ENCODE peak calls at places on chromosomes 16 and 17, in seven cellular contexts. One of them, this sample, is unnamed.
A peak's percentile ranks its signal among the peaks of the same experiment; 100 is the strongest.

GRCh38 chr16:77403732-77404131 is 31.1 kb downstream of the ADAMTS18 start:
- DNase-seq in BJ: no peak
- DNase-seq in heart left ventricle: no peak
- DNase-seq in uterus: no peak
- DNase-seq in A673: no peak
- DNase-seq in mammary epithelial cell: no peak
- DNase-seq in ovary: no peak
- DNase-seq in this sample: no peak

GRCh38 chr17:48908853-48909394 is 717 bp downstream of the UBE2Z start:
- DNase-seq in BJ: peak; percentile 34
- DNase-seq in heart left ventricle: peak; percentile 90
- DNase-seq in uterus: peak; percentile 76
- DNase-seq in A673: peak; percentile 97
- DNase-seq in mammary epithelial cell: peak; percentile 85
- DNase-seq in ovary: peak; percentile 80
- DNase-seq in this sample: peak; percentile 96

GRCh38 chr16:82671743-82672142 is 45.0 kb downstream of the CDH13 start:
- DNase-seq in BJ: no peak
- DNase-seq in heart left ventricle: no peak
- DNase-seq in uterus: no peak
- DNase-seq in A673: no peak
- DNase-seq in mammary epithelial cell: no peak
- DNase-seq in ovary: no peak
- DNase-seq in this sample: no peak

GRCh38 chr17:31580331-31581021 is 189.0 kb downstream of the RAB11FIP4 start:
- DNase-seq in BJ: no peak
- DNase-seq in heart left ventricle: peak; percentile 54
- DNase-seq in uterus: peak; percentile 39
- DNase-seq in A673: no peak
- DNase-seq in mammary epithelial cell: peak; percentile 91
- DNase-seq in ovary: no peak
- DNase-seq in this sample: peak; percentile 98

GRCh38 chr16:80253741-80254140 is 287.1 kb upstream of the DYNLRB2 start:
- DNase-seq in BJ: no peak
- DNase-seq in heart left ventricle: no peak
- DNase-seq in uterus: no peak
- DNase-seq in A673: no peak
- DNase-seq in mammary epithelial cell: no peak
- DNase-seq in ovary: no peak
- DNase-seq in this sample: no peak

GRCh38 chr16:52725043-52725442 is 178.1 kb upstream of the TOX3 start:
- DNase-seq in BJ: no peak
- DNase-seq in heart left ventricle: no peak
- DNase-seq in uterus: no peak
- DNase-seq in A673: no peak
- DNase-seq in mammary epithelial cell: no peak
- DNase-seq in ovary: no peak
- DNase-seq in this sample: no peak

GRCh38 chr16:22302776-22303363 is 5.7 kb downstream of the POLR3E start:
- DNase-seq in BJ: no peak
- DNase-seq in heart left ventricle: no peak
- DNase-seq in uterus: no peak
- DNase-seq in A673: no peak
- DNase-seq in mammary epithelial cell: no peak
- DNase-seq in ovary: no peak
- DNase-seq in this sample: no peak

GRCh38 chr17:76365256-76365903 is 11.7 kb upstream of the PRPSAP1 start:
- DNase-seq in BJ: no peak
- DNase-seq in heart left ventricle: no peak
- DNase-seq in uterus: no peak
- DNase-seq in A673: no peak
- DNase-seq in mammary epithelial cell: no peak
- DNase-seq in ovary: no peak
- DNase-seq in this sample: no peak

GRCh38 chr17:46943511-46944393 is 20.8 kb downstream of the GOSR2 start:
- DNase-seq in BJ: no peak
- DNase-seq in heart left ventricle: no peak
- DNase-seq in uterus: no peak
- DNase-seq in A673: peak; percentile 18
- DNase-seq in mammary epithelial cell: no peak
- DNase-seq in ovary: peak; percentile 62
- DNase-seq in this sample: no peak

GRCh38 chr17:50618300-50618699 is 16.4 kb upstream of the ABCC3 start:
- DNase-seq in BJ: no peak
- DNase-seq in heart left ventricle: no peak
- DNase-seq in uterus: no peak
- DNase-seq in A673: no peak
- DNase-seq in mammary epithelial cell: no peak
- DNase-seq in ovary: no peak
- DNase-seq in this sample: no peak

GRCh38 chr17:65633988-65634387 is 72.5 kb upstream of the AXIN2 start:
- DNase-seq in BJ: no peak
- DNase-seq in heart left ventricle: no peak
- DNase-seq in uterus: no peak
- DNase-seq in A673: no peak
- DNase-seq in mammary epithelial cell: no peak
- DNase-seq in ovary: no peak
- DNase-seq in this sample: no peak

GRCh38 chr17:73870035-73870434 is 225.8 kb upstream of the SDK2 start:
- DNase-seq in BJ: no peak
- DNase-seq in heart left ventricle: no peak
- DNase-seq in uterus: no peak
- DNase-seq in A673: no peak
- DNase-seq in mammary epithelial cell: no peak
- DNase-seq in ovary: no peak
- DNase-seq in this sample: no peak

GRCh38 chr16:68961778-68962402 is 118.6 kb downstream of the TANGO6 start:
- DNase-seq in BJ: no peak
- DNase-seq in heart left ventricle: no peak
- DNase-seq in uterus: no peak
- DNase-seq in A673: peak; percentile 44
- DNase-seq in mammary epithelial cell: no peak
- DNase-seq in ovary: no peak
- DNase-seq in this sample: no peak

GRCh38 chr17:41613277-41614082 is 913 bp upstream of the KRT16 start:
- DNase-seq in BJ: no peak
- DNase-seq in heart left ventricle: no peak
- DNase-seq in uterus: no peak
- DNase-seq in A673: no peak
- DNase-seq in mammary epithelial cell: no peak
- DNase-seq in ovary: no peak
- DNase-seq in this sample: no peak

GRCh38 chr17:80906364-80907259 is 85.0 kb upstream of the CHMP6 start:
- DNase-seq in BJ: no peak
- DNase-seq in heart left ventricle: no peak
- DNase-seq in uterus: no peak
- DNase-seq in A673: no peak
- DNase-seq in mammary epithelial cell: no peak
- DNase-seq in ovary: no peak
- DNase-seq in this sample: no peak
- H3K36me3 ChIP-seq in BJ: peaks cover 13% of the 10 kb centered on the region
- H3K36me3 ChIP-seq in heart left ventricle: peaks cover 38% of the 10 kb centered on the region
- H3K36me3 ChIP-seq in uterus: no peaks in the 10 kb centered on the region
- H3K36me3 ChIP-seq in A673: no peaks in the 10 kb centered on the region
- H3K36me3 ChIP-seq in mammary epithelial cell: no peaks in the 10 kb centered on the region
- H3K36me3 ChIP-seq in ovary: no peaks in the 10 kb centered on the region
- H3K36me3 ChIP-seq in this sample: peaks cover 69% of the 10 kb centered on the region

GRCh38 chr16:30484887-30485286 is 12.3 kb downstream of the ITGAL start:
- DNase-seq in BJ: no peak
- DNase-seq in heart left ventricle: no peak
- DNase-seq in uterus: no peak
- DNase-seq in A673: no peak
- DNase-seq in mammary epithelial cell: no peak
- DNase-seq in ovary: no peak
- DNase-seq in this sample: no peak
- H3K36me3 ChIP-seq in BJ: no peaks in the 10 kb centered on the region
- H3K36me3 ChIP-seq in heart left ventricle: no peaks in the 10 kb centered on the region
- H3K36me3 ChIP-seq in uterus: no peaks in the 10 kb centered on the region
- H3K36me3 ChIP-seq in A673: no peaks in the 10 kb centered on the region
- H3K36me3 ChIP-seq in mammary epithelial cell: no peaks in the 10 kb centered on the region
- H3K36me3 ChIP-seq in ovary: no peaks in the 10 kb centered on the region
- H3K36me3 ChIP-seq in this sample: no peaks in the 10 kb centered on the region

GRCh38 chr16:55561319-55561848 is 5.1 kb upstream of the CAPNS2 start:
- DNase-seq in BJ: no peak
- DNase-seq in heart left ventricle: no peak
- DNase-seq in uterus: no peak
- DNase-seq in A673: no peak
- DNase-seq in mammary epithelial cell: no peak
- DNase-seq in ovary: no peak
- DNase-seq in this sample: no peak
- H3K36me3 ChIP-seq in BJ: no peaks in the 10 kb centered on the region
- H3K36me3 ChIP-seq in heart left ventricle: no peaks in the 10 kb centered on the region
- H3K36me3 ChIP-seq in uterus: no peaks in the 10 kb centered on the region
- H3K36me3 ChIP-seq in A673: no peaks in the 10 kb centered on the region
- H3K36me3 ChIP-seq in mammary epithelial cell: peaks cover 2% of the 10 kb centered on the region
- H3K36me3 ChIP-seq in ovary: no peaks in the 10 kb centered on the region
- H3K36me3 ChIP-seq in this sample: no peaks in the 10 kb centered on the region

GRCh38 chr16:75298252-75298651 is 46.8 kb upstream of the BCAR1 start:
- DNase-seq in BJ: no peak
- DNase-seq in heart left ventricle: no peak
- DNase-seq in uterus: no peak
- DNase-seq in A673: no peak
- DNase-seq in mammary epithelial cell: no peak
- DNase-seq in ovary: no peak
- DNase-seq in this sample: no peak

GRCh38 chr16:75293173-75293572 is 41.7 kb upstream of the BCAR1 start:
- DNase-seq in BJ: no peak
- DNase-seq in heart left ventricle: no peak
- DNase-seq in uterus: no peak
- DNase-seq in A673: no peak
- DNase-seq in mammary epithelial cell: no peak
- DNase-seq in ovary: no peak
- DNase-seq in this sample: no peak

GRCh38 chr16:75294773-75295172 is 43.3 kb upstream of the BCAR1 start:
- DNase-seq in BJ: no peak
- DNase-seq in heart left ventricle: no peak
- DNase-seq in uterus: no peak
- DNase-seq in A673: no peak
- DNase-seq in mammary epithelial cell: no peak
- DNase-seq in ovary: no peak
- DNase-seq in this sample: no peak

GRCh38 chr16:75293746-75294145 is 42.3 kb upstream of the BCAR1 start:
- DNase-seq in BJ: no peak
- DNase-seq in heart left ventricle: no peak
- DNase-seq in uterus: no peak
- DNase-seq in A673: no peak
- DNase-seq in mammary epithelial cell: no peak
- DNase-seq in ovary: no peak
- DNase-seq in this sample: no peak

GRCh38 chr16:75296606-75297005 is 45.2 kb upstream of the BCAR1 start:
- DNase-seq in BJ: no peak
- DNase-seq in heart left ventricle: peak; percentile 83
- DNase-seq in uterus: no peak
- DNase-seq in A673: no peak
- DNase-seq in mammary epithelial cell: no peak
- DNase-seq in ovary: peak; percentile 58
- DNase-seq in this sample: no peak
- H3K36me3 ChIP-seq in BJ: peaks cover 3% of the 10 kb centered on the region
- H3K36me3 ChIP-seq in heart left ventricle: peaks cover 56% of the 10 kb centered on the region
- H3K36me3 ChIP-seq in uterus: no peaks in the 10 kb centered on the region
- H3K36me3 ChIP-seq in A673: peaks cover 16% of the 10 kb centered on the region
- H3K36me3 ChIP-seq in mammary epithelial cell: peaks cover 16% of the 10 kb centered on the region
- H3K36me3 ChIP-seq in ovary: no peaks in the 10 kb centered on the region
- H3K36me3 ChIP-seq in this sample: peaks cover 2% of the 10 kb centered on the region

GRCh38 chr16:16934660-16935059 is 536.1 kb downstream of the XYLT1 start:
- DNase-seq in BJ: no peak
- DNase-seq in heart left ventricle: no peak
- DNase-seq in uterus: no peak
- DNase-seq in A673: no peak
- DNase-seq in mammary epithelial cell: no peak
- DNase-seq in ovary: no peak
- DNase-seq in this sample: no peak
- H3K36me3 ChIP-seq in BJ: no peaks in the 10 kb centered on the region
- H3K36me3 ChIP-seq in heart left ventricle: no peaks in the 10 kb centered on the region
- H3K36me3 ChIP-seq in uterus: no peaks in the 10 kb centered on the region
- H3K36me3 ChIP-seq in A673: no peaks in the 10 kb centered on the region
- H3K36me3 ChIP-seq in mammary epithelial cell: no peaks in the 10 kb centered on the region
- H3K36me3 ChIP-seq in ovary: no peaks in the 10 kb centered on the region
- H3K36me3 ChIP-seq in this sample: no peaks in the 10 kb centered on the region

GRCh38 chr16:11039726-11040125 is 95.4 kb downstream of the CLEC16A start:
- DNase-seq in BJ: no peak
- DNase-seq in heart left ventricle: no peak
- DNase-seq in uterus: no peak
- DNase-seq in A673: no peak
- DNase-seq in mammary epithelial cell: no peak
- DNase-seq in ovary: no peak
- DNase-seq in this sample: no peak
- H3K36me3 ChIP-seq in BJ: peaks cover 12% of the 10 kb centered on the region
- H3K36me3 ChIP-seq in heart left ventricle: peaks cover 70% of the 10 kb centered on the region
- H3K36me3 ChIP-seq in uterus: no peaks in the 10 kb centered on the region
- H3K36me3 ChIP-seq in A673: no peaks in the 10 kb centered on the region
- H3K36me3 ChIP-seq in mammary epithelial cell: peaks cover 11% of the 10 kb centered on the region
- H3K36me3 ChIP-seq in ovary: no peaks in the 10 kb centered on the region
- H3K36me3 ChIP-seq in this sample: peaks cover 23% of the 10 kb centered on the region

GRCh38 chr17:16191604-16192003 is 23.7 kb downstream of the NCOR1 start:
- DNase-seq in BJ: no peak
- DNase-seq in heart left ventricle: no peak
- DNase-seq in uterus: no peak
- DNase-seq in A673: no peak
- DNase-seq in mammary epithelial cell: no peak
- DNase-seq in ovary: no peak
- DNase-seq in this sample: no peak

GRCh38 chr17:16189791-16190348 is 25.5 kb downstream of the NCOR1 start:
- DNase-seq in BJ: no peak
- DNase-seq in heart left ventricle: no peak
- DNase-seq in uterus: no peak
- DNase-seq in A673: no peak
- DNase-seq in mammary epithelial cell: peak; percentile 49
- DNase-seq in ovary: no peak
- DNase-seq in this sample: no peak

GRCh38 chr17:16190703-16191360 is 24.5 kb downstream of the NCOR1 start:
- DNase-seq in BJ: no peak
- DNase-seq in heart left ventricle: no peak
- DNase-seq in uterus: no peak
- DNase-seq in A673: no peak
- DNase-seq in mammary epithelial cell: no peak
- DNase-seq in ovary: no peak
- DNase-seq in this sample: no peak

DNA sequence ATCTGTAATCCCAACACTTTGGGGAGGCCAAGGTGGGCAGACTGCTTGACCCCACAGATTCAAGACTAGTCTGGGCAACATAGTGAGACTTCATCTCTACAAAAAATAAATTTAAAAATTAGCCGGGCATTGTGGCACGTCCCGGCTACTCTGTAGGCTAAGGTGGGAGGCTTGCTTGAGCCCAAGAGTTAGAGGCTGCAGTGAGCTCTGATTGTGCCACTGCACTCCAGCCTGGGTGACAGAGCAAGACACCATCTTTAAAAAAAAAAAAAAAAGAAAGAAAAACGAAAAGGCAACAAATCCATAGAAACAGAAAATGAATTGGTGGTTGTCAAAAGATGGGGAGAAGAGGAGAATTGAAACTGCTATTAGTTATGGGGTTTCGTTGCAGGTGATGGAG is 27.7 kb downstream of the NCOR1 start:
- DNase-seq in BJ: no peak
- DNase-seq in heart left ventricle: no peak
- DNase-seq in uterus: no peak
- DNase-seq in A673: no peak
- DNase-seq in mammary epithelial cell: no peak
- DNase-seq in ovary: no peak
- DNase-seq in this sample: no peak
- H3K36me3 ChIP-seq in BJ: peaks cover 4% of the 10 kb centered on the region
- H3K36me3 ChIP-seq in heart left ventricle: peaks cover 45% of the 10 kb centered on the region
- H3K36me3 ChIP-seq in uterus: no peaks in the 10 kb centered on the region
- H3K36me3 ChIP-seq in A673: peaks cover 30% of the 10 kb centered on the region
- H3K36me3 ChIP-seq in mammary epithelial cell: peaks cover 15% of the 10 kb centered on the region
- H3K36me3 ChIP-seq in ovary: no peaks in the 10 kb centered on the region
- H3K36me3 ChIP-seq in this sample: no peaks in the 10 kb centered on the region

GRCh38 chr17:43092891-43093290 is 32.3 kb downstream of the BRCA1 start:
- DNase-seq in BJ: no peak
- DNase-seq in heart left ventricle: no peak
- DNase-seq in uterus: no peak
- DNase-seq in A673: peak; percentile 12
- DNase-seq in mammary epithelial cell: no peak
- DNase-seq in ovary: no peak
- DNase-seq in this sample: no peak
- H3K36me3 ChIP-seq in BJ: no peaks in the 10 kb centered on the region
- H3K36me3 ChIP-seq in heart left ventricle: peaks cover 7% of the 10 kb centered on the region
- H3K36me3 ChIP-seq in uterus: no peaks in the 10 kb centered on the region
- H3K36me3 ChIP-seq in A673: peaks cover 18% of the 10 kb centered on the region
- H3K36me3 ChIP-seq in mammary epithelial cell: peaks cover 18% of the 10 kb centered on the region
- H3K36me3 ChIP-seq in ovary: no peaks in the 10 kb centered on the region
- H3K36me3 ChIP-seq in this sample: peaks cover 70% of the 10 kb centered on the region